ENCODE peak calls at places on chromosomes 11 and 22, in ten cellular contexts. U is GM04503; A is hepatocyte; D is stimulated activated CD8-positive, alpha-beta memory T cell treated with anti-CD3 and anti-CD28 coated beads, Interleukin-4, amount 100 ng/mL, for 24 hours; N is T-helper 1 cell; R is ELF-1; Q is KG1; K is Kasumi-1; S is activated T-helper 1 cell treated with anti-CD3 and anti-CD28 coated beads, Interleukin-12 subunit alpha, Interleukin-12 subunit beta, Interleukin-2, Interleukin-4 antibody, amounts not matched to agents 30 ng/mL and 10 ng/mL and 1 ng/mL, durations not matched to agents 14 hours and 24 hours and 36 hours; J is HS-5. M is an unnamed sample.
A peak's percentile ranks its signal among the peaks of the same experiment; 100 is the strongest.

GRCh38 chr11:27158763-27159679 is 118.4 kb downstream of the BBOX1 start:
- DNase-seq in S (no peak), A (peak; percentile 85), N (no peak), U (peak; percentile 26), D (no peak), Q (peak; percentile 5), J (peak; percentile 52), K (peak; percentile 83), R (peak; percentile 43), M (peak; percentile 80)

GRCh38 chr11:23976776-23977380 is 520.0 kb upstream of the LUZP2 start:
- DNase-seq in U (peak; percentile 31), J (peak; percentile 69), A (no peak), D (no peak), S (no peak), K (no peak), Q (no peak), N (no peak), R (no peak), M (no peak)

GRCh38 chr11:106101370-106101769 is 23.9 kb downstream of the AASDHPPT start:
- DNase-seq in Q (no peak), A (no peak), D (no peak), U (no peak), K (no peak), S (no peak), J (no peak), N (no peak), R (no peak), M (no peak)

GRCh38 chr11:112260490-112260889 is at the start of gene PLET1:
- DNase-seq in Q (no peak), D (no peak), N (no peak), A (no peak), K (no peak), R (no peak), J (no peak), S (no peak), U (no peak), M (no peak)

GRCh38 chr11:8033791-8034585 is 46.9 kb downstream of the EIF3F start:
- DNase-seq in R (no peak), J (no peak), N (no peak), K (no peak), A (no peak), D (no peak), S (no peak), U (no peak), Q (no peak), M (no peak)

GRCh38 chr11:47858169-47858543 is 10.0 kb upstream of the NUP160 start:
- DNase-seq in D (no peak), A (peak; percentile 27), S (no peak), R (no peak), N (no peak), J (peak; percentile 68), Q (no peak), K (no peak), U (peak; percentile 76), M (peak; percentile 48)

GRCh38 chr11:79437274-79437980 is 3.4 kb downstream of the TENM4 start:
- DNase-seq in A (peak; percentile 80), R (peak; percentile 78), U (no peak), S (no peak), Q (no peak), J (no peak), N (no peak), K (peak; percentile 71), D (no peak), M (peak; percentile 79)

GRCh38 chr22:27718186-27719032 is 83.1 kb downstream of the MN1 start:
- DNase-seq in N (no peak), K (no peak), R (peak; percentile 89), A (peak; percentile 89), S (no peak), U (peak; percentile 80), Q (no peak), D (no peak), J (peak; percentile 88), M (peak; percentile 95)

GRCh38 chr11:120645639-120646038 is 134.1 kb downstream of the GRIK4 start:
- DNase-seq in S (no peak), D (no peak), N (no peak), U (no peak), A (no peak), R (peak; percentile 75), Q (no peak), K (no peak), J (no peak), M (no peak)

GRCh38 chr22:50264104-50264745 is 2.7 kb upstream of the MAPK12 start:
- DNase-seq in Q (no peak), J (no peak), K (no peak), U (no peak), S (no peak), A (no peak), R (no peak), N (no peak), D (no peak), M (no peak)

GRCh38 chr22:48403521-48403921 is 1424.2 kb downstream of the BRD1 start:
- DNase-seq in R (no peak), D (no peak), A (no peak), U (no peak), Q (no peak), S (no peak), J (no peak), N (no peak), K (no peak), M (no peak)

GRCh38 chr11:104883342-104883741 is 14.9 kb downstream of the CASP12 start:
- DNase-seq in J (no peak), D (no peak), R (no peak), K (no peak), N (no peak), U (no peak), A (no peak), S (no peak), Q (no peak), M (peak; percentile 12)

GRCh38 chr11:111206472-111206871 is 39.1 kb upstream of the POU2AF2 start:
- DNase-seq in N (no peak), S (no peak), J (peak; percentile 63), K (no peak), Q (no peak), A (no peak), D (no peak), R (no peak), U (peak; percentile 44), M (peak; percentile 30)

GRCh38 chr11:123122852-123123251 is 60.9 kb upstream of the HSPA8 start:
- DNase-seq in Q (no peak), K (no peak), N (no peak), R (no peak), A (no peak), U (no peak), D (no peak), S (no peak), J (no peak), M (no peak)

GRCh38 chr11:48064306-48064705 is 83.9 kb downstream of the PTPRJ start:
- DNase-seq in R (no peak), D (no peak), K (no peak), J (peak; percentile 34), S (no peak), A (no peak), U (peak; percentile 54), Q (no peak), N (no peak), M (no peak)

GRCh38 chr11:76251576-76251975 is 45.3 kb upstream of the WNT11 start:
- DNase-seq in S (no peak), U (peak; percentile 23), A (no peak), K (no peak), D (no peak), Q (no peak), N (no peak), J (no peak), R (no peak), M (no peak)

GRCh38 chr11:65311197-65311631 is 3.5 kb upstream of the CDC42EP2 start:
- DNase-seq in S (no peak), J (no peak), A (no peak), N (no peak), R (peak; percentile 74), U (no peak), Q (no peak), D (no peak), K (no peak), M (peak; percentile 36)

GRCh38 chr22:48884786-48885185 is 942.9 kb downstream of the BRD1 start:
- DNase-seq in D (no peak), A (no peak), R (no peak), Q (no peak), K (no peak), U (no peak), N (no peak), S (no peak), J (no peak), M (no peak)

GRCh38 chr11:79182794-79183193 is 258.0 kb downstream of the TENM4 start:
- DNase-seq in Q (no peak), A (no peak), D (no peak), N (no peak), U (peak; percentile 86), K (no peak), S (no peak), R (no peak), J (peak; percentile 65), M (no peak)

GRCh38 chr11:128235958-128236357 is 351.4 kb downstream of the ETS1 start:
- DNase-seq in D (no peak), N (no peak), K (no peak), U (no peak), A (peak; percentile 31), R (peak; percentile 47), S (no peak), J (no peak), Q (no peak), M (no peak)

GRCh38 chr11:110759972-110760381 is 47.7 kb upstream of the ARHGAP20 start:
- DNase-seq in A (peak; percentile 56), Q (no peak), U (no peak), K (no peak), D (no peak), R (no peak), N (no peak), J (peak; percentile 23), S (no peak), M (no peak)

GRCh38 chr11:93908689-93909088 is 58.3 kb upstream of the VSTM5 start:
- DNase-seq in N (no peak), S (no peak), J (peak; percentile 87), Q (no peak), K (no peak), D (no peak), R (no peak), A (no peak), U (peak; percentile 77), M (peak; percentile 75)

GRCh38 chr22:47195676-47196492 is 433.4 kb downstream of the TBC1D22A start:
- DNase-seq in S (no peak), U (no peak), J (no peak), N (no peak), A (no peak), K (no peak), Q (no peak), R (no peak), D (no peak), M (no peak)

GRCh38 chr11:133693110-133693509 is 152.2 kb downstream of the SPATA19 start:
- DNase-seq in U (no peak), S (no peak), N (no peak), Q (no peak), D (no peak), J (no peak), R (no peak), A (no peak), K (no peak), M (no peak)